ENCODE peak calls at places on chromosomes 6 and 20, in five cellular contexts. X is mucosa of descending colon, K is neural progenitor cell, F is transverse colon, T is BE2C. H is an unnamed sample.

GRCh38 chr6:150492941-150493340 is 106.7 kb upstream of the PLEKHG1 start:
- DNase-seq in X (no peak), K (no peak), F (no peak), T (no peak), H (peak)

GRCh38 chr20:46994341-46994740 is 99.7 kb downstream of the EYA2 start:
- DNase-seq in X (peak), K (no peak), F (peak), T (no peak), H (no peak)

GRCh38 chr6:33171096-33171888 is 21.0 kb downstream of the COL11A2 start:
- DNase-seq in X (no peak), K (no peak), F (no peak), T (no peak), H (no peak)

GRCh38 chr6:27161946-27162603 is 85.4 kb upstream of the PRSS16 start:
- DNase-seq in X (peak), K (peak), F (no peak), T (peak), H (peak)

GRCh38 chr6:119653329-119653728 is 303.8 kb upstream of the MAN1A1 start:
- DNase-seq in X (no peak), K (no peak), F (no peak), T (no peak), H (peak)

GRCh38 chr20:48348022-48348421 is 479.8 kb downstream of the PREX1 start:
- DNase-seq in X (no peak), K (no peak), F (no peak), T (no peak), H (no peak)

GRCh38 chr20:1860446-1860845 is 34.8 kb upstream of the SIRPA start:
- DNase-seq in X (no peak), K (peak), F (no peak), T (no peak), H (peak)

GRCh38 chr6:69098910-69099309 is 463.8 kb downstream of the ADGRB3 start:
- DNase-seq in X (no peak), K (no peak), F (no peak), T (no peak), H (no peak)

GRCh38 chr6:159117541-159117940 is 51.7 kb upstream of the FNDC1 start:
- DNase-seq in X (no peak), K (no peak), F (no peak), T (no peak), H (no peak)

GRCh38 chr6:170224694-170225660 is 65.9 kb downstream of the DLL1 start:
- DNase-seq in X (no peak), K (peak), F (no peak), T (no peak), H (no peak)

GRCh38 chr20:45088247-45088646 is 12.7 kb downstream of the KCNS1 start:
- DNase-seq in X (no peak), K (no peak), F (no peak), T (no peak), H (peak)

GRCh38 chr6:24397631-24398030 is 5.1 kb upstream of the MRS2 start:
- DNase-seq in X (no peak), K (peak), F (no peak), T (no peak), H (no peak)

GRCh38 chr6:24401458-24401857 is 1.3 kb upstream of the MRS2 start:
- DNase-seq in X (no peak), K (no peak), F (no peak), T (no peak), H (no peak)

GRCh38 chr6:24394061-24394460 is 8.7 kb upstream of the MRS2 start:
- DNase-seq in X (no peak), K (no peak), F (no peak), T (no peak), H (no peak)

GRCh38 chr6:24394777-24395437 is 7.8 kb upstream of the MRS2 start:
- DNase-seq in X (no peak), K (no peak), F (no peak), T (no peak), H (peak)

GRCh38 chr6:24396764-24397163 is 6.0 kb upstream of the MRS2 start:
- DNase-seq in X (no peak), K (no peak), F (no peak), T (no peak), H (no peak)
- TF ChIP-seq CTCF in X (no peak), K (no peak), F (no peak), T (no peak), H (no peak)

DNA sequence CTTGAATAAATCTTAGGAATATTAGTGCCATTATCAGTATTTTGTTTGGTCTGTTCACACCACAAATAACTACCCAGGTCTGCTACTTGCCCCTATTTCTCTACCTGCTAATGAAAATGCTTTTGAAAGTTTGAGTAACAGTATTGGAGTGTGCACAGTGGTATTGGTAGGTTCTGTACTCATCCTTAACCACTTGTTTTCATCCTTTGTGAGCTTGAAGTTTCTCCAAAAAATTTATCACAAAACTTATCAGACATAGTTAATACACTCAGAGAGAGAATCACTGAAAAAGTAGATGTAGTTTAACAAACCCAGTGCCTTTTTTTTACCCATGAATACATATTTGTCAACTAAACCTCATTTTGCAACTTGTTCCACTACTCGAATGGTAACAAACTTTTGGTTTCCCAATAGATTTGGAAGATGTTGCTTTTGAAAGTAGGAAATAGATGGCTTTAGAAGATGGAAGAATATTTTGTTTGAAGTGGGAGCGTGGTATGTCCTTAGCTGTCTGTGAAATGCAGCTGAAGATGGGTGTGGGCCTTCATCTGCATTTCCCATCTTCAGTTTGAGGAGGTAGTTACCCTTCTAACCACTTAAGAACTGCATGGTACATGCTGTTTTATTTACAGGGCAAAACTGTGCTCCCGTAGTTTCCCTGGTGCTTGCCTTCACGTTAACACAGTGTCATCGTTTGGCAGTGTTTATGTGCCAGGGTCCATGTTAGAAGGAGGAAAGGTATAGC is 9.0 kb downstream of the PTPN1 start:
- DNase-seq in X (no peak), K (no peak), F (peak), T (no peak), H (no peak)
- H3K4me3 ChIP-seq in X (no peak), K (no peak), F (no peak), T (no peak), H (no peak)

DNA sequence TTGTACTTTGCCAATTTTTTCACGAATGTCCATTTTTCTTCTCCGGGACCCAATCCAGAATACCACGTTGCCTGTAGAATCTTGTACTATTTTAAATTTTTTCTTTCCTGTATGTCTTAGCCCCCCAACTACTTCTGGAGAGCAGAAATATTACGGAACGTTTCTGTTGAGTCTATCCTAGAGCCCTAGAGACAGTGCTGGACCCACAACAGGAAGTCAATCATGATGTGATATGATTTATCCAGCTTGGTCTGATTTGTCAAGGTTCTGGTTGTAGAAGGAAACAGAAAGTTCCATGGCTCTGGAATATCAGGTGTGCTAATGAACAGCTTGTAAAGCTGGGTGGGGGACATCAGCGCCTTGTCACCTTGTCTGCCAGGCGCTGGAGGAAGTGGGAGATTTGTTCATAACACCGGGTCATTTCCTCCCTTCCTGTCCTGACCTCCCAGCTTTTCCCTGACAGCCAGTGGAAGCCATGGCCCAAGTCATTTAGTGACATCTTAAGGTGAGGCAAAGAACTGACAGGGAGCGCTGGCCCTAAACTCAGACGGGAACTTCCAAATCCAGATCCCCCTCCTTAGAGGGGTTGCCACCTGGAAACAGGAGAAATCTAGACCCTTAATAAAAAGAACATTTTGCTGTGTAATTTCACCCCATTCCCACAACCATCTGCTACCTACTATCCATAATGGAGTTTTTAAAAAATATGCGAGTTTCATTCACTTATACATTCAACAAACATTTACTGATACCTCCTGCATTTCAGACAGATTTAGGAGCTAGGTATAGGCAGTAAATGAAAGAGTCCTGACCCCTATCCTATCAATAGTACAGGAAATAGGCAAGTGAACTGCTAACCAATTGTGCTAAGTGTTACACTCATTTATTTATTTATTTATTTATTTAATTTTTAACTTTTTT is 130.5 kb downstream of the ZFP64 start:
- DNase-seq in X (peak), K (peak), F (no peak), T (peak), H (peak)
- TF ChIP-seq CTCF in X (no peak), K (peak), F (no peak), T (peak), H (peak)

DNA sequence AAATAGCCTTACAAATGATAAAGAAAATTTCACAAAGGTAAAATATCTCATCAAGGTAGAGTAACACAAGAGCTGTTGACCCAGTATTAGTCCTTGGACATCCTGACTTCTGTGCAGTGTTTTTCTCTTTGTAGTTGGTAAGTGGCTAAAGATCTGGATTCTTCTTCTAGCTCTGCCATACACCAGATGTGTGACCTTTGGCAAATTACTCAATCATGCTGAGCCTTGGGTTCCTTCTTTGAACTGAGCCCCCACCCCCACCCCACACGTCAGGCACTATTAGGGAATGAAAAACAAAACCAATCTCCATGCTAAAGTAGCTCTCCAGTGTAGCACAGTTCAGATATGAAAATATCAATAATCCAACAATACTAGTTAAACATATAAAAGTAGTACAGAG is 15.1 kb upstream of the TRIM39 start:
- DNase-seq in X (no peak), K (no peak), F (no peak), T (no peak), H (no peak)
- H3K4me3 ChIP-seq in X (no peak), K (no peak), F (no peak), T (no peak), H (no peak)

DNA sequence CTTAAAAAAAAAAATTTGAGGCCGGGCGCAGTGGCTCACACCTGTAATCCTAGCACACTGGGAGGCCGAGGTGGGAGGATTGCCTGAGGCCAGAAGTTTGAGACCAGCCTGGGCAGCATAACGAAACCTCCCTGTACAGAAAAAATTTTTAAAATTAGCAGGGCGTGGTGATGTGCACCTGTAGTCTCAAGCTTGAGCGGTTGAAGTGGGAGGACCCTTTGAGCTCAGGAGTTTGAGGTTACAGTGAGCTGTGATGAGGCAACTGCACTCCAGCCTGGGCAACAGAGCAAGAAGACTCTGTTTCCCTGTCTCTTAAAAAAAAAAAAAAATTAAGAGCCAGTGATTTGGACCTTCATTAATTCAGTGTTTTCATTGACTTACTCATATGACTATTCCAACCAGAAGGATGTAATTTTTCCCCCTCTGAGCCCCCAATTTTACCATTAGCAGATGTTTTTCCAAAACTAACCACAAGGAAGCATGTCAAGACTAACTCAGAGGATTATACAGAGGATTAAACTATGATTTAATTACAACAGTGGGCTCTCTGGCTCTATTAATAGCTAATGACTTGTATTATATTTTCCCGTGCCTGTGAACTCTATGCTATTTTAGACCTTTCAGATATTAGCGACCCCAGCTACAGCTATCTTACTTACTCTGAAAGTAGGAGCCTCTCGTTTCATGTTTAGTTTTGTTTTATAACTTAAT is 75.1 kb downstream of the ARID1B start:
- DNase-seq in X (no peak), K (no peak), F (no peak), T (no peak), H (no peak)
- TF ChIP-seq CTCF in X (no peak), K (no peak), F (no peak), T (peak), H (no peak)

DNA sequence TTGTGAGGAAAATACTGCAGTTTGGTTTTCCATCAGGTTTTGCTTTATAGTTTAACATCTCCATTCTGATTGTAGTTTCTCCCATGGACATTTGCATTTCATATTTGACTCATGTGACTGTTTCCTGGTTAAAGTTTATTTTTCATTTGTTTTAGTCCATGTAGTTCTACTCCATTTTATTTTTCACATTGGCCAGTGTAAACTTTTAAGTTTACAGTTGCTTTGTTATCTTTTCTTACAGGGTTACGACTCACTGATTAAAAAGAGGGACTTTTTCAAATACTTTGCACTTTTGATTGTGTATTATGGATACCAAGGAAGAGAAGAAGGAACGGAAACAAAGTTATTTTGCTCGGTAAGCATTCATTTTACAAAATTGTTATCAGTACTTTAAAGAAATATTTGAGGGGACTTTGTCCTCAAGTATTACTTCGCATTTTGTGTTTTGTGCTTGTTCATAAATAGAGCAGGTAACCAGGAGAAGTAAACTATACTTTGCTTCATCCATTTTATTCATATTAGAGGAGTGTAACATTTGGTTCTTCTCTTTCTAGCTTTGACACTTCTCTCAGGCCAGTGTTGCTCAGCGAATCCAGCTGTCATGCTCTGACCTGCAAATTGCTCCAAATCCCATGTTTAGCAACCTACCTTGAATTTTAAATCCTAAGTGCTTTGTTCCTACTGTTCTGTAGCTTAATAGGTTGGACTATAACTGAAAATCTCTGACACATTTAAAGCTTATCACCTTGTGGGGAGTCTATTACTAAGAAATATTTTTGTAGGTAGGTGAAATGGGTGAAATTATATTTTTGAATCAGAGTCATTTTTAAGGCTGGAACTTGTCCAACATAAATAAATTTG is 24.5 kb downstream of the NCOA7 start:
- DNase-seq in X (no peak), K (no peak), F (no peak), T (no peak), H (no peak)
- H3K4me3 ChIP-seq in X (no peak), K (no peak), F (no peak), T (no peak), H (no peak)

GRCh38 chr20:62786100-62786499 is 10.2 kb upstream of the MRGBP start:
- DNase-seq in X (no peak), K (peak), F (no peak), T (no peak), H (no peak)

GRCh38 chr20:62782149-62782892 is 14.0 kb upstream of the MRGBP start:
- DNase-seq in X (no peak), K (peak), F (no peak), T (peak), H (no peak)

GRCh38 chr20:62785381-62785780 is 10.9 kb upstream of the MRGBP start:
- DNase-seq in X (no peak), K (no peak), F (no peak), T (no peak), H (no peak)

GRCh38 chr20:62782893-62783278 is 13.4 kb upstream of the MRGBP start:
- DNase-seq in X (no peak), K (no peak), F (no peak), T (peak), H (peak)

GRCh38 chr20:62784497-62784896 is 11.8 kb upstream of the MRGBP start:
- DNase-seq in X (no peak), K (no peak), F (no peak), T (no peak), H (no peak)
- TF ChIP-seq CTCF in X (no peak), K (no peak), F (no peak), T (no peak), H (no peak)

GRCh38 chr6:139904572-139904971 is 530.1 kb upstream of the CITED2 start:
- DNase-seq in X (no peak), K (no peak), F (no peak), T (no peak), H (no peak)
- H3K4me3 ChIP-seq in X (no peak), K (no peak), F (no peak), T (no peak), H (no peak)